ENCODE peak calls at places on chromosomes 13 and 19, in six cellular contexts. One of them, this sample, is unnamed.

GRCh38 chr19:16161848-16162247 is 11.5 kb downstream of the CIB3 start:
- DNase-seq in neuronal stem cell: no peak
- DNase-seq in H9: no peak
- DNase-seq in IMR-90: peak
- DNase-seq in H1: no peak
- DNase-seq in mesenchymal stem cell: peak
- DNase-seq in this sample: no peak

GRCh38 chr13:75803175-75803611 is 167.1 kb downstream of the LMO7 start:
- DNase-seq in neuronal stem cell: no peak
- DNase-seq in H9: peak
- DNase-seq in IMR-90: no peak
- DNase-seq in H1: peak
- DNase-seq in mesenchymal stem cell: no peak
- DNase-seq in this sample: no peak

GRCh38 chr13:27997904-27998522 is 9.5 kb upstream of the URAD start:
- DNase-seq in neuronal stem cell: no peak
- DNase-seq in H9: peak
- DNase-seq in IMR-90: peak
- DNase-seq in H1: no peak
- DNase-seq in mesenchymal stem cell: peak
- DNase-seq in this sample: peak

GRCh38 chr13:91406619-91407018 is 8.2 kb downstream of the GPC5 start:
- DNase-seq in neuronal stem cell: peak
- DNase-seq in H9: peak
- DNase-seq in IMR-90: peak
- DNase-seq in H1: peak
- DNase-seq in mesenchymal stem cell: peak
- DNase-seq in this sample: peak

GRCh38 chr13:67355791-67356190 is 125.7 kb upstream of the PCDH9 start:
- DNase-seq in neuronal stem cell: peak
- DNase-seq in H9: no peak
- DNase-seq in IMR-90: no peak
- DNase-seq in H1: no peak
- DNase-seq in mesenchymal stem cell: no peak
- DNase-seq in this sample: no peak

GRCh38 chr13:34207334-34207733 is 389.4 kb downstream of the RFC3 start:
- DNase-seq in neuronal stem cell: no peak
- DNase-seq in H9: no peak
- DNase-seq in IMR-90: peak
- DNase-seq in H1: no peak
- DNase-seq in mesenchymal stem cell: peak
- DNase-seq in this sample: no peak

GRCh38 chr13:33611016-33611805 is 206.7 kb upstream of the RFC3 start:
- DNase-seq in neuronal stem cell: peak
- DNase-seq in H9: no peak
- DNase-seq in IMR-90: peak
- DNase-seq in H1: no peak
- DNase-seq in mesenchymal stem cell: no peak
- DNase-seq in this sample: no peak

GRCh38 chr19:48715681-48716171 is 3.8 kb downstream of the MAMSTR start:
- DNase-seq in neuronal stem cell: no peak
- DNase-seq in H9: peak
- DNase-seq in IMR-90: no peak
- DNase-seq in H1: no peak
- DNase-seq in mesenchymal stem cell: no peak
- DNase-seq in this sample: no peak

GRCh38 chr13:51453959-51454703 is 1.3 kb upstream of the INTS6 start:
- DNase-seq in neuronal stem cell: peak
- DNase-seq in H9: no peak
- DNase-seq in IMR-90: peak
- DNase-seq in H1: no peak
- DNase-seq in mesenchymal stem cell: peak
- DNase-seq in this sample: peak
- H2AFZ ChIP-seq in neuronal stem cell: peak
- H2AFZ ChIP-seq in H9: no peak
- H2AFZ ChIP-seq in IMR-90: peak
- H2AFZ ChIP-seq in H1: no peak
- H2AFZ ChIP-seq in mesenchymal stem cell: no peak
- H2AFZ ChIP-seq in this sample: peak

GRCh38 chr19:17405250-17406038 is at the start of gene BST2:
- DNase-seq in neuronal stem cell: no peak
- DNase-seq in H9: peak
- DNase-seq in IMR-90: peak
- DNase-seq in H1: no peak
- DNase-seq in mesenchymal stem cell: peak
- DNase-seq in this sample: peak

GRCh38 chr19:17406039-17406886 is 833 bp upstream of the BST2 start:
- DNase-seq in neuronal stem cell: no peak
- DNase-seq in H9: peak
- DNase-seq in IMR-90: no peak
- DNase-seq in H1: no peak
- DNase-seq in mesenchymal stem cell: peak
- DNase-seq in this sample: no peak

GRCh38 chr19:17404621-17405249 is 695 bp downstream of the BST2 start:
- DNase-seq in neuronal stem cell: no peak
- DNase-seq in H9: no peak
- DNase-seq in IMR-90: no peak
- DNase-seq in H1: no peak
- DNase-seq in mesenchymal stem cell: no peak
- DNase-seq in this sample: no peak

GRCh38 chr19:17402982-17403855 is 2.2 kb downstream of the BST2 start:
- DNase-seq in neuronal stem cell: peak
- DNase-seq in H9: peak
- DNase-seq in IMR-90: no peak
- DNase-seq in H1: no peak
- DNase-seq in mesenchymal stem cell: peak
- DNase-seq in this sample: no peak

GRCh38 chr19:17404015-17404414 is 1.4 kb downstream of the BST2 start:
- DNase-seq in neuronal stem cell: no peak
- DNase-seq in H9: peak
- DNase-seq in IMR-90: no peak
- DNase-seq in H1: no peak
- DNase-seq in mesenchymal stem cell: no peak
- DNase-seq in this sample: no peak
- H4K8ac ChIP-seq in neuronal stem cell: no peak
- H4K8ac ChIP-seq in H9: no peak
- H4K8ac ChIP-seq in IMR-90: no peak
- H4K8ac ChIP-seq in H1: no peak
- H4K8ac ChIP-seq in mesenchymal stem cell: peak
- H4K8ac ChIP-seq in this sample: no peak

GRCh38 chr13:49810464-49810824 is 18.0 kb upstream of the KPNA3 start:
- DNase-seq in neuronal stem cell: no peak
- DNase-seq in H9: no peak
- DNase-seq in IMR-90: no peak
- DNase-seq in H1: no peak
- DNase-seq in mesenchymal stem cell: no peak
- DNase-seq in this sample: no peak
- H3K4me2 ChIP-seq in neuronal stem cell: no peak
- H3K4me2 ChIP-seq in H9: no peak
- H3K4me2 ChIP-seq in IMR-90: no peak
- H3K4me2 ChIP-seq in H1: no peak
- H3K4me2 ChIP-seq in mesenchymal stem cell: no peak
- H3K4me2 ChIP-seq in this sample: no peak

GRCh38 chr13:51004111-51004865 is 94.7 kb downstream of the RNASEH2B start:
- DNase-seq in neuronal stem cell: no peak
- DNase-seq in H9: peak
- DNase-seq in IMR-90: no peak
- DNase-seq in H1: no peak
- DNase-seq in mesenchymal stem cell: no peak
- DNase-seq in this sample: no peak

GRCh38 chr13:51007216-51007615 is 97.6 kb downstream of the RNASEH2B start:
- DNase-seq in neuronal stem cell: no peak
- DNase-seq in H9: no peak
- DNase-seq in IMR-90: no peak
- DNase-seq in H1: no peak
- DNase-seq in mesenchymal stem cell: no peak
- DNase-seq in this sample: no peak

GRCh38 chr13:51005566-51005965 is 96.0 kb downstream of the RNASEH2B start:
- DNase-seq in neuronal stem cell: no peak
- DNase-seq in H9: no peak
- DNase-seq in IMR-90: no peak
- DNase-seq in H1: no peak
- DNase-seq in mesenchymal stem cell: no peak
- DNase-seq in this sample: no peak

GRCh38 chr13:51004918-51005460 is 95.4 kb downstream of the RNASEH2B start:
- DNase-seq in neuronal stem cell: no peak
- DNase-seq in H9: peak
- DNase-seq in IMR-90: no peak
- DNase-seq in H1: no peak
- DNase-seq in mesenchymal stem cell: no peak
- DNase-seq in this sample: no peak

GRCh38 chr13:51006067-51006800 is 96.6 kb downstream of the RNASEH2B start:
- DNase-seq in neuronal stem cell: no peak
- DNase-seq in H9: no peak
- DNase-seq in IMR-90: no peak
- DNase-seq in H1: no peak
- DNase-seq in mesenchymal stem cell: no peak
- DNase-seq in this sample: no peak
- H2AFZ ChIP-seq in neuronal stem cell: no peak
- H2AFZ ChIP-seq in H9: no peak
- H2AFZ ChIP-seq in IMR-90: no peak
- H2AFZ ChIP-seq in H1: no peak
- H2AFZ ChIP-seq in mesenchymal stem cell: no peak
- H2AFZ ChIP-seq in this sample: no peak

GRCh38 chr19:8149261-8150094 is at the start of gene FBN3:
- DNase-seq in neuronal stem cell: peak
- DNase-seq in H9: peak
- DNase-seq in IMR-90: no peak
- DNase-seq in H1: no peak
- DNase-seq in mesenchymal stem cell: no peak
- DNase-seq in this sample: no peak
- H4K8ac ChIP-seq in neuronal stem cell: no peak
- H4K8ac ChIP-seq in H9: no peak
- H4K8ac ChIP-seq in IMR-90: no peak
- H4K8ac ChIP-seq in H1: peak
- H4K8ac ChIP-seq in mesenchymal stem cell: no peak
- H4K8ac ChIP-seq in this sample: peak

GRCh38 chr19:41323023-41323422 is 13.1 kb downstream of the CCDC97 start:
- DNase-seq in neuronal stem cell: no peak
- DNase-seq in H9: no peak
- DNase-seq in IMR-90: peak
- DNase-seq in H1: no peak
- DNase-seq in mesenchymal stem cell: peak
- DNase-seq in this sample: peak

GRCh38 chr19:41323430-41324125 is 13.6 kb downstream of the CCDC97 start:
- DNase-seq in neuronal stem cell: no peak
- DNase-seq in H9: peak
- DNase-seq in IMR-90: peak
- DNase-seq in H1: no peak
- DNase-seq in mesenchymal stem cell: peak
- DNase-seq in this sample: peak

GRCh38 chr19:41325640-41325946 is 15.6 kb downstream of the CCDC97 start:
- DNase-seq in neuronal stem cell: no peak
- DNase-seq in H9: no peak
- DNase-seq in IMR-90: no peak
- DNase-seq in H1: no peak
- DNase-seq in mesenchymal stem cell: no peak
- DNase-seq in this sample: no peak

GRCh38 chr19:41324921-41325639 is 15.1 kb downstream of the CCDC97 start:
- DNase-seq in neuronal stem cell: no peak
- DNase-seq in H9: peak
- DNase-seq in IMR-90: peak
- DNase-seq in H1: peak
- DNase-seq in mesenchymal stem cell: peak
- DNase-seq in this sample: peak

DNA sequence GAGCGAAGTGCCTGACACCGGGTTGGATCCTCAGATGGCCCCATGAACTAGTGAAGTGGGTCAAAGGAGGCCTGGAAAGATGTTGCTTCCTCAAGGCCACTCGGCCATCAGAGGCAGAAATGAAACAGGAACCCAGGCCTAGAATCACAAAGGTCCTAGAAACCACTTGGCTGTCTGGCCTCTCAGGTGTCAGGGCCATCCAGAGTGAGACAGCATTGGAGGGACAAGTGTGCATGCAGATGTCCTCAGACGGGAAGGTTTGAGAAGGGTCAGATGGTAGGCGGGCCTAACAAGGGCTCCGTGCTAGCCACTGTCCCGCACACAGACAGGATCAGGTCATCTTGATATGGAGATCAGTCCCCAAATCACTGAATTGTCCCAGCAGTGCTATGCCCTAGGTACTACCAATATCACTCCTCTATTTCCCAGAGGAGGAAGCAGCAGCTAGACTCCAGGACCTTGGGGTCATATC is 14.3 kb downstream of the CCDC97 start:
- DNase-seq in neuronal stem cell: no peak
- DNase-seq in H9: no peak
- DNase-seq in IMR-90: no peak
- DNase-seq in H1: no peak
- DNase-seq in mesenchymal stem cell: no peak
- DNase-seq in this sample: peak
- H3K4me2 ChIP-seq in neuronal stem cell: no peak
- H3K4me2 ChIP-seq in H9: peak
- H3K4me2 ChIP-seq in IMR-90: no peak
- H3K4me2 ChIP-seq in H1: peak
- H3K4me2 ChIP-seq in mesenchymal stem cell: no peak
- H3K4me2 ChIP-seq in this sample: peak

This sample was measured in trophoblast cell.